ENCODE peak calls at places on chromosome 6, in seven cellular contexts. One of them, this sample, is unnamed.

GRCh38 chr6:89985744-89986493 is 91.7 kb downstream of the GJA10 start:
- DNase-seq in IMR-90: peak; percentile 96
- DNase-seq in neuronal stem cell: peak; percentile 38
- DNase-seq in H9: no peak
- DNase-seq in mesenchymal stem cell: peak; percentile 73
- DNase-seq in mesendoderm: no peak
- DNase-seq in H1: no peak
- DNase-seq in this sample: no peak

GRCh38 chr6:14035448-14035847 is 82.1 kb upstream of the CD83 start:
- DNase-seq in IMR-90: peak; percentile 96
- DNase-seq in neuronal stem cell: no peak
- DNase-seq in H9: peak; percentile 55
- DNase-seq in mesenchymal stem cell: peak; percentile 68
- DNase-seq in mesendoderm: peak; percentile 95
- DNase-seq in H1: peak; percentile 63
- DNase-seq in this sample: peak; percentile 90

GRCh38 chr6:110543106-110543505 is 66.7 kb upstream of the SLC22A16 start:
- DNase-seq in IMR-90: no peak
- DNase-seq in neuronal stem cell: no peak
- DNase-seq in H9: no peak
- DNase-seq in mesenchymal stem cell: no peak
- DNase-seq in mesendoderm: no peak
- DNase-seq in H1: no peak
- DNase-seq in this sample: no peak

GRCh38 chr6:37507690-37508421 is 8.2 kb upstream of the CCDC167 start:
- DNase-seq in IMR-90: no peak
- DNase-seq in neuronal stem cell: no peak
- DNase-seq in H9: no peak
- DNase-seq in mesenchymal stem cell: no peak
- DNase-seq in mesendoderm: no peak
- DNase-seq in H1: no peak
- DNase-seq in this sample: no peak

GRCh38 chr6:39915866-39916265 is 18.4 kb downstream of the MOCS1 start:
- DNase-seq in IMR-90: no peak
- DNase-seq in neuronal stem cell: no peak
- DNase-seq in H9: no peak
- DNase-seq in mesenchymal stem cell: no peak
- DNase-seq in mesendoderm: no peak
- DNase-seq in H1: no peak
- DNase-seq in this sample: no peak

GRCh38 chr6:72622094-72622540 is 253 bp downstream of the KCNQ5 start:
- DNase-seq in IMR-90: peak; percentile 24
- DNase-seq in neuronal stem cell: peak; percentile 54
- DNase-seq in H9: peak; percentile 69
- DNase-seq in mesenchymal stem cell: peak; percentile 43
- DNase-seq in mesendoderm: peak; percentile 65
- DNase-seq in H1: no peak
- DNase-seq in this sample: no peak

GRCh38 chr6:30810813-30811329 is 66.5 kb upstream of the IER3 start:
- DNase-seq in IMR-90: no peak
- DNase-seq in neuronal stem cell: no peak
- DNase-seq in H9: peak; percentile 45
- DNase-seq in mesenchymal stem cell: no peak
- DNase-seq in mesendoderm: no peak
- DNase-seq in H1: no peak
- DNase-seq in this sample: peak; percentile 67

GRCh38 chr6:139904158-139904533 is 529.7 kb upstream of the CITED2 start:
- DNase-seq in IMR-90: no peak
- DNase-seq in neuronal stem cell: no peak
- DNase-seq in H9: no peak
- DNase-seq in mesenchymal stem cell: no peak
- DNase-seq in mesendoderm: no peak
- DNase-seq in H1: no peak
- DNase-seq in this sample: no peak

GRCh38 chr6:75204222-75204958 is 1.5 kb downstream of the COL12A1 start:
- DNase-seq in IMR-90: peak; percentile 96
- DNase-seq in neuronal stem cell: peak; percentile 61
- DNase-seq in H9: peak; percentile 79
- DNase-seq in mesenchymal stem cell: peak; percentile 95
- DNase-seq in mesendoderm: peak; percentile 85
- DNase-seq in H1: no peak
- DNase-seq in this sample: peak; percentile 87

GRCh38 chr6:127576874-127577273 is at the start of gene C6orf58:
- DNase-seq in IMR-90: no peak
- DNase-seq in neuronal stem cell: no peak
- DNase-seq in H9: no peak
- DNase-seq in mesenchymal stem cell: no peak
- DNase-seq in mesendoderm: no peak
- DNase-seq in H1: no peak
- DNase-seq in this sample: no peak
- H4K8ac ChIP-seq in IMR-90: no peak within 1 kb of the TSS
- H4K8ac ChIP-seq in neuronal stem cell: no peak within 1 kb of the TSS
- H4K8ac ChIP-seq in H9: no peak within 1 kb of the TSS
- H4K8ac ChIP-seq in mesenchymal stem cell: no peak within 1 kb of the TSS
- H4K8ac ChIP-seq in mesendoderm: no peak within 1 kb of the TSS
- H4K8ac ChIP-seq in H1: no peak within 1 kb of the TSS
- H4K8ac ChIP-seq in this sample: no peak within 1 kb of the TSS

DNA sequence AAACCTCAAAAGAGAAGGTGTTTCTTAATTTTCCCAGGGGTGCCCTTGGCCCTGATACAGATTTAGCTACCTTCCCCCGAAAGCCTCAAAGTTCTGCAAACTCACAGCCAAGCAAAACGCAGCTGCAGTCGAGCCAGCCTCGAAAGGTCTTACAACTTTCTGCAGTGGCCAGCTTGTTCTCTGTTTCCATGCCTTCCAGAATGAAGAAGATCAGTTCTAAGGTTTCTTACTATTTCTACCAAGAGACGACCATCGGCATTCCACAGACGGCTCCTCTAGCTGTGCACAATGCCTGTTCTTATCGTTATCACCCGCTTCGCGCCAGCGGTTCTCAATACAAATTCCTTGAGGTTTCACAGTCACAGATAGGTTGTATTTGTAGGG is 28.5 kb upstream of the CCR6 start:
- DNase-seq in IMR-90: no peak
- DNase-seq in neuronal stem cell: no peak
- DNase-seq in H9: no peak
- DNase-seq in mesenchymal stem cell: no peak
- DNase-seq in mesendoderm: peak; percentile 78
- DNase-seq in H1: no peak
- DNase-seq in this sample: peak; percentile 52
- H4K8ac ChIP-seq in IMR-90: no peak overlapping the region
- H4K8ac ChIP-seq in neuronal stem cell: no peak overlapping the region
- H4K8ac ChIP-seq in H9: no peak overlapping the region
- H4K8ac ChIP-seq in mesenchymal stem cell: no peak overlapping the region
- H4K8ac ChIP-seq in mesendoderm: no peak overlapping the region
- H4K8ac ChIP-seq in H1: no peak overlapping the region
- H4K8ac ChIP-seq in this sample: no peak overlapping the region

GRCh38 chr6:113356139-113356538 is 501.0 kb upstream of the MARCKS start:
- DNase-seq in IMR-90: no peak
- DNase-seq in neuronal stem cell: no peak
- DNase-seq in H9: no peak
- DNase-seq in mesenchymal stem cell: no peak
- DNase-seq in mesendoderm: no peak
- DNase-seq in H1: no peak
- DNase-seq in this sample: no peak
- H4K8ac ChIP-seq in IMR-90: peak overlapping the region; percentile 21
- H4K8ac ChIP-seq in neuronal stem cell: no peak overlapping the region
- H4K8ac ChIP-seq in H9: no peak overlapping the region
- H4K8ac ChIP-seq in mesenchymal stem cell: no peak overlapping the region
- H4K8ac ChIP-seq in mesendoderm: no peak overlapping the region
- H4K8ac ChIP-seq in H1: no peak overlapping the region
- H4K8ac ChIP-seq in this sample: no peak overlapping the region

DNA sequence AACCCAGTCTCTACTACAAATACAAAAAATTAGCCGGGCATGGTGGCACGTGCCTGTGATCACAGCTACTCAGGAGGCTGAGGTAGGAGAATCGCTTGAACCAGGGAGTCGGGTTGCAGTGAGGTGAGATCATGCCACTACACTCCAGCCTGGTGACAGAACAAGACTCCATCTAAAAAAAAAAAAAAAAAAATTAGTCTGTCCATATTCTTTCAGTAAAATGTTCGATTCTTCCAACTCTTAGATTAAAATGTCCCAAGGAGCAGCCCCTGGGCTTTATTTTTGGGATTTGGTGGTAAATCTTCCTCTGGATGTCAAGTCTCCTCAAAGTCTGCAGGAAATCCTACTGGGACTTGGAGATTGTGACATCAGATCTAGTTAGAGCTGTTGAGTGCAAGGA is 101.0 kb upstream of the EEF1E1 start:
- DNase-seq in IMR-90: no peak
- DNase-seq in neuronal stem cell: no peak
- DNase-seq in H9: no peak
- DNase-seq in mesenchymal stem cell: no peak
- DNase-seq in mesendoderm: peak; percentile 11
- DNase-seq in H1: no peak
- DNase-seq in this sample: no peak
- H4K8ac ChIP-seq in IMR-90: no peak overlapping the region
- H4K8ac ChIP-seq in neuronal stem cell: no peak overlapping the region
- H4K8ac ChIP-seq in H9: no peak overlapping the region
- H4K8ac ChIP-seq in mesenchymal stem cell: no peak overlapping the region
- H4K8ac ChIP-seq in mesendoderm: peak overlapping the region; percentile 41
- H4K8ac ChIP-seq in H1: no peak overlapping the region
- H4K8ac ChIP-seq in this sample: no peak overlapping the region

GRCh38 chr6:111792914-111793700 is 80.1 kb downstream of the FYN start:
- DNase-seq in IMR-90: no peak
- DNase-seq in neuronal stem cell: no peak
- DNase-seq in H9: no peak
- DNase-seq in mesenchymal stem cell: no peak
- DNase-seq in mesendoderm: no peak
- DNase-seq in H1: no peak
- DNase-seq in this sample: no peak
- H4K8ac ChIP-seq in IMR-90: no peak overlapping the region
- H4K8ac ChIP-seq in neuronal stem cell: no peak overlapping the region
- H4K8ac ChIP-seq in H9: no peak overlapping the region
- H4K8ac ChIP-seq in mesenchymal stem cell: no peak overlapping the region
- H4K8ac ChIP-seq in mesendoderm: no peak overlapping the region
- H4K8ac ChIP-seq in H1: no peak overlapping the region
- H4K8ac ChIP-seq in this sample: no peak overlapping the region

GRCh38 chr6:160966493-160967229 is 24.9 kb upstream of the MAP3K4 start:
- DNase-seq in IMR-90: no peak
- DNase-seq in neuronal stem cell: no peak
- DNase-seq in H9: no peak
- DNase-seq in mesenchymal stem cell: no peak
- DNase-seq in mesendoderm: no peak
- DNase-seq in H1: no peak
- DNase-seq in this sample: no peak
- H4K8ac ChIP-seq in IMR-90: no peak overlapping the region
- H4K8ac ChIP-seq in neuronal stem cell: no peak overlapping the region
- H4K8ac ChIP-seq in H9: no peak overlapping the region
- H4K8ac ChIP-seq in mesenchymal stem cell: no peak overlapping the region
- H4K8ac ChIP-seq in mesendoderm: no peak overlapping the region
- H4K8ac ChIP-seq in H1: no peak overlapping the region
- H4K8ac ChIP-seq in this sample: no peak overlapping the region

DNA sequence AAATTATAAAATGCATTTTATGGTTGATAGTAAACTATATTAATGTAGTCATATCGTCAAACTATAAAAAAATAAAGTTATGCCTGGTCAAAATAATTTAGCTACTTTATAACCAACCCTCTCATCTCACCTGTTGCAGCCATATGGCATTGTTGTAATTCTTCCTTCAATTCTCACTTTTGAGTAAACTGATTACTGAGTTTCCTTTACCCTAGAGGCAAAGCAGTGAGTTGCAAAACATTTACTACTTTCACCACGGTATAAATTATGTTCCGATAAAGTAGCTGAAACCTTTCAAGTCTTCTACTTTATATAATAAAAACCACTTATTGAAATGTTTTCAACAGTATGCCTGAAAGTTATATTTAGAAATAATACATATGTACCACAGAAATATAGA is 113.8 kb downstream of the AHI1 start:
- DNase-seq in IMR-90: no peak
- DNase-seq in neuronal stem cell: no peak
- DNase-seq in H9: no peak
- DNase-seq in mesenchymal stem cell: no peak
- DNase-seq in mesendoderm: peak; percentile 10
- DNase-seq in H1: no peak
- DNase-seq in this sample: no peak
- H4K8ac ChIP-seq in IMR-90: no peak overlapping the region
- H4K8ac ChIP-seq in neuronal stem cell: no peak overlapping the region
- H4K8ac ChIP-seq in H9: no peak overlapping the region
- H4K8ac ChIP-seq in mesenchymal stem cell: no peak overlapping the region
- H4K8ac ChIP-seq in mesendoderm: no peak overlapping the region
- H4K8ac ChIP-seq in H1: no peak overlapping the region
- H4K8ac ChIP-seq in this sample: no peak overlapping the region

GRCh38 chr6:109381007-109381746 is 1.1 kb downstream of the CD164 start:
- DNase-seq in IMR-90: peak; percentile 20
- DNase-seq in neuronal stem cell: no peak
- DNase-seq in H9: no peak
- DNase-seq in mesenchymal stem cell: peak; percentile 50
- DNase-seq in mesendoderm: no peak
- DNase-seq in H1: no peak
- DNase-seq in this sample: peak; percentile 69
- H4K8ac ChIP-seq in IMR-90: no peak overlapping the region
- H4K8ac ChIP-seq in neuronal stem cell: no peak overlapping the region
- H4K8ac ChIP-seq in H9: no peak overlapping the region
- H4K8ac ChIP-seq in mesenchymal stem cell: no peak overlapping the region
- H4K8ac ChIP-seq in mesendoderm: no peak overlapping the region
- H4K8ac ChIP-seq in H1: no peak overlapping the region
- H4K8ac ChIP-seq in this sample: peak overlapping the region; percentile 92

GRCh38 chr6:1912731-1913130 is 303.0 kb downstream of the FOXC1 start:
- DNase-seq in IMR-90: no peak
- DNase-seq in neuronal stem cell: no peak
- DNase-seq in H9: no peak
- DNase-seq in mesenchymal stem cell: no peak
- DNase-seq in mesendoderm: no peak
- DNase-seq in H1: no peak
- DNase-seq in this sample: no peak

GRCh38 chr6:1917628-1918371 is 308.1 kb downstream of the FOXC1 start:
- DNase-seq in IMR-90: peak; percentile 91
- DNase-seq in neuronal stem cell: no peak
- DNase-seq in H9: no peak
- DNase-seq in mesenchymal stem cell: peak; percentile 69
- DNase-seq in mesendoderm: peak; percentile 67
- DNase-seq in H1: peak; percentile 53
- DNase-seq in this sample: peak; percentile 18

GRCh38 chr6:1915226-1915625 is 305.5 kb downstream of the FOXC1 start:
- DNase-seq in IMR-90: no peak
- DNase-seq in neuronal stem cell: no peak
- DNase-seq in H9: no peak
- DNase-seq in mesenchymal stem cell: no peak
- DNase-seq in mesendoderm: no peak
- DNase-seq in H1: no peak
- DNase-seq in this sample: no peak

GRCh38 chr6:1913572-1913971 is 303.9 kb downstream of the FOXC1 start:
- DNase-seq in IMR-90: no peak
- DNase-seq in neuronal stem cell: no peak
- DNase-seq in H9: no peak
- DNase-seq in mesenchymal stem cell: no peak
- DNase-seq in mesendoderm: peak; percentile 31
- DNase-seq in H1: no peak
- DNase-seq in this sample: no peak

GRCh38 chr6:1916334-1916985 is 306.7 kb downstream of the FOXC1 start:
- DNase-seq in IMR-90: peak; percentile 83
- DNase-seq in neuronal stem cell: no peak
- DNase-seq in H9: no peak
- DNase-seq in mesenchymal stem cell: peak; percentile 38
- DNase-seq in mesendoderm: peak; percentile 23
- DNase-seq in H1: no peak
- DNase-seq in this sample: peak; percentile 65
- H4K8ac ChIP-seq in IMR-90: peak overlapping the region; percentile 59
- H4K8ac ChIP-seq in neuronal stem cell: no peak overlapping the region
- H4K8ac ChIP-seq in H9: no peak overlapping the region
- H4K8ac ChIP-seq in mesenchymal stem cell: no peak overlapping the region
- H4K8ac ChIP-seq in mesendoderm: no peak overlapping the region
- H4K8ac ChIP-seq in H1: no peak overlapping the region
- H4K8ac ChIP-seq in this sample: no peak overlapping the region

GRCh38 chr6:169960891-169961611 is 209.6 kb downstream of the ERMARD start:
- DNase-seq in IMR-90: no peak
- DNase-seq in neuronal stem cell: no peak
- DNase-seq in H9: peak; percentile 29
- DNase-seq in mesenchymal stem cell: no peak
- DNase-seq in mesendoderm: peak; percentile 26
- DNase-seq in H1: no peak
- DNase-seq in this sample: no peak
- H4K8ac ChIP-seq in IMR-90: no peak overlapping the region
- H4K8ac ChIP-seq in neuronal stem cell: peak overlapping the region; percentile 92
- H4K8ac ChIP-seq in H9: no peak overlapping the region
- H4K8ac ChIP-seq in mesenchymal stem cell: no peak overlapping the region
- H4K8ac ChIP-seq in mesendoderm: no peak overlapping the region
- H4K8ac ChIP-seq in H1: no peak overlapping the region
- H4K8ac ChIP-seq in this sample: no peak overlapping the region